ENCODE peak calls at places on chromosomes 2 and 18, in nine cellular contexts. S is IMR-90, J is fibroblast of lung, D is astrocyte, A is HCT116, N is colonic mucosa, U is endothelial cell of umbilical vein, L is MM.1S, F is mesenchymal stem cell. M is an unnamed sample.

GRCh38 chr2:227864161-227864756 is 7.2 kb upstream of the DAW1 start:
- DNase-seq in S (peak; percentile 49), J (peak; percentile 56), D (peak; percentile 55), A (no peak), N (no peak), U (no peak), L (no peak), F (peak; percentile 32), M (no peak)

GRCh38 chr18:62829936-62830335 is 114.6 kb downstream of the PHLPP1 start:
- DNase-seq in S (peak; percentile 86), J (peak; percentile 58), D (peak; percentile 41), A (no peak), N (no peak), U (no peak), L (no peak), F (peak; percentile 83), M (no peak)

GRCh38 chr2:168853471-168853870 is 36.8 kb downstream of the SPC25 start:
- DNase-seq in S (no peak), J (no peak), D (no peak), A (no peak), N (no peak), U (no peak), L (no peak), F (no peak), M (no peak)

GRCh38 chr2:8551622-8552074 is 130.2 kb upstream of the ID2 start:
- DNase-seq in S (no peak), J (no peak), D (no peak), A (no peak), N (peak; percentile 14), U (no peak), L (no peak), F (no peak), M (peak; percentile 33)

GRCh38 chr2:217610411-217610814 is 392.4 kb downstream of the TNS1 start:
- DNase-seq in S (no peak), J (no peak), D (no peak), A (no peak), N (no peak), U (no peak), L (peak; percentile 97), F (no peak), M (no peak)

GRCh38 chr2:207167129-207167923 is 1.6 kb upstream of the KLF7 start:
- DNase-seq in S (peak; percentile 72), J (peak; percentile 86), D (peak; percentile 82), A (no peak), N (no peak), U (no peak), L (no peak), F (peak; percentile 77), M (no peak)

GRCh38 chr2:65252640-65253039 is 25.0 kb downstream of the ACTR2 start:
- DNase-seq in S (no peak), J (no peak), D (no peak), A (no peak), N (no peak), U (no peak), L (no peak), F (no peak), M (no peak)

GRCh38 chr18:51654441-51655326 is 457.2 kb upstream of the MEX3C start:
- DNase-seq in S (no peak), J (no peak), D (no peak), A (no peak), N (no peak), U (no peak), L (no peak), F (no peak), M (peak; percentile 96)

GRCh38 chr2:204452464-204453023 is 92.7 kb upstream of the PARD3B start:
- DNase-seq in S (peak; percentile 98), J (peak; percentile 99), D (peak; percentile 99), A (peak; percentile 23), N (peak; percentile 47), U (peak; percentile 99), L (no peak), F (peak; percentile 100), M (peak; percentile 54)

GRCh38 chr2:134386321-134386720 is 132.4 kb downstream of the MGAT5 start:
- DNase-seq in S (no peak), J (no peak), D (no peak), A (no peak), N (no peak), U (no peak), L (no peak), F (no peak), M (no peak)

GRCh38 chr18:34783485-34783884 is 73.4 kb downstream of the DTNA start:
- DNase-seq in S (peak; percentile 68), J (peak; percentile 70), D (peak; percentile 54), A (no peak), N (no peak), U (no peak), L (no peak), F (no peak), M (no peak)

GRCh38 chr2:80454628-80455027 is 150.1 kb upstream of the LRRTM1 start:
- DNase-seq in S (no peak), J (no peak), D (no peak), A (no peak), N (no peak), U (no peak), L (no peak), F (no peak), M (no peak)

GRCh38 chr18:69948919-69949537 is 1.4 kb upstream of the CD226 start:
- DNase-seq in S (peak; percentile 57), J (no peak), D (no peak), A (no peak), N (peak; percentile 32), U (peak; percentile 9), L (peak; percentile 84), F (no peak), M (peak; percentile 52)

GRCh38 chr18:44507729-44508325 is 172.9 kb upstream of the SETBP1 start:
- DNase-seq in S (no peak), J (no peak), D (no peak), A (no peak), N (no peak), U (peak; percentile 99), L (no peak), F (no peak), M (peak; percentile 40)

DNA sequence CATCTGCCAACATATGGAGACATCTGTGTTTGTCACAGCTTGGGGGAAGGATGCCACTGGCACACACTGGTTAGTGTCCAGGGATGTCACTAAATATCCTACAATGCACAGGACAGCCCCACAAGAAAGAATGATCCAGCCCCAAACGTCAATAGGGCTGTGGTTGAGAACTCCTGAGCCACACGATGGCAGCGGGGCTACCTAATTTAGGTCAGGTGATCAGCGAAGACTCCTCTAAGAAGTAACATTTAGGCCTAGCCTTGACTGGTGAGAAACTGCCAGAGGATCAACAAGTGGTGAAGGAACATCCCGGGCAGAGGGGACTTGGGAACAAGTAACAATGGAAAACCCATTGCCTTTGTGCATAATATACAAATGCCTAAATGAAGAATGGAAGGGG is 5.0 kb upstream of the TGIF1 start:
- DNase-seq in S (no peak), J (no peak), D (no peak), A (no peak), N (no peak), U (no peak), L (no peak), F (no peak), M (no peak)
- H3K9ac ChIP-seq in S (no peak overlapping the region), J (no peak overlapping the region), D (no peak overlapping the region), A (no peak overlapping the region), N (no peak overlapping the region), U (no peak overlapping the region), L (no peak overlapping the region), F (no peak overlapping the region), M (no peak overlapping the region)

DNA sequence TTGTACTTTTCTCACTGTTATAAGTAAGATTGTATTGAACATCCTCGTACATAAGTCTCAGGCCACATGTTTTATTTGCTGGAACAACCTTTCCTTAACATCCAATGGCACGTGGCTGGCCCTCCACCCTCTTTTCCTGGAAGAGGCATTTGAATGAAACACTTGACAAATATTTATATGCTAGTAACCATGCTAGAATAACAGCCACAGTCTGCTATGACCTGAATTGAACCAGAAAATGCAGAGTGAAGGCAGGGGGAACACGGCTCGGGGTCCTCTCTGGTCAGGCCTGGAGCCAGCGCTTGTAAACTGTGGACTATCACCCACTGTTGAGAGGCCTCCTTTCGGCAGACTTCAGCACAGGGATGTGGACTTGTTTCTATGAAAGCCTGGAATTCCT is 198.2 kb upstream of the COPS8 start:
- DNase-seq in S (peak; percentile 28), J (peak; percentile 70), D (peak; percentile 67), A (no peak), N (no peak), U (peak; percentile 90), L (no peak), F (peak; percentile 84), M (no peak)
- H3K27ac ChIP-seq in S (peak overlapping the region; percentile 70), J (peak overlapping the region; percentile 91), D (peak overlapping the region; percentile 78), A (no peak overlapping the region), N (peak overlapping the region; percentile 59), U (peak overlapping the region; percentile 98), L (no peak overlapping the region), F (peak overlapping the region; percentile 33), M (no peak overlapping the region)

DNA sequence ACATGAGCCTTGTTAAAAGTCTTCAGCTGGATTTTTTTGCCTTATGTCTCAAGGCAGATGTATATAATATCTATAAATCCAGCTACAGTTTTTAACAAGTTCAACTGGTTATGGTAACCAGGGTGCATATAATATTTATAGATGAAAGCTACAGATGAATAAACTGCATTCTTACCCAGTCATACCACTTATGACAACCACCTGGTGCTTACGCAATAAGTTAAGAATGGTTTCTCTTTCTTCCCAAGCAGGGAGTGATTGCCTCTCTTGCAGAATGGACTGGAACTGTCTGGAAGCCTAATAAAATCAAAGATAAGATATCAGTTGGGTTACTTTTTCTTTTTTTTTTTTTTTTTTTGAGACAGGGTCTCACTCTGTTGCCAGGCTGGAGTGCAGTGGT is 19.6 kb downstream of the DHX57 start:
- DNase-seq in S (peak; percentile 65), J (peak; percentile 2), D (no peak), A (no peak), N (no peak), U (no peak), L (no peak), F (peak; percentile 19), M (no peak)
- H3K36me3 ChIP-seq in S (peaks cover 24% of the 10 kb centered on the region), J (peaks cover 6% of the 10 kb centered on the region), D (peaks cover 48% of the 10 kb centered on the region), A (peaks cover 26% of the 10 kb centered on the region), N (peaks cover 3% of the 10 kb centered on the region), U (peaks cover 19% of the 10 kb centered on the region), L (no peaks in the 10 kb centered on the region), F (peaks cover 24% of the 10 kb centered on the region), M (peaks cover 91% of the 10 kb centered on the region)

GRCh38 chr2:129757366-129757914 is 222.0 kb upstream of the RAB6C start:
- DNase-seq in S (no peak), J (no peak), D (no peak), A (no peak), N (no peak), U (no peak), L (no peak), F (no peak), M (no peak)
- H3K9ac ChIP-seq in S (no peak overlapping the region), J (no peak overlapping the region), D (no peak overlapping the region), A (no peak overlapping the region), N (no peak overlapping the region), U (no peak overlapping the region), L (no peak overlapping the region), F (peak overlapping the region; percentile 81), M (no peak overlapping the region)

DNA sequence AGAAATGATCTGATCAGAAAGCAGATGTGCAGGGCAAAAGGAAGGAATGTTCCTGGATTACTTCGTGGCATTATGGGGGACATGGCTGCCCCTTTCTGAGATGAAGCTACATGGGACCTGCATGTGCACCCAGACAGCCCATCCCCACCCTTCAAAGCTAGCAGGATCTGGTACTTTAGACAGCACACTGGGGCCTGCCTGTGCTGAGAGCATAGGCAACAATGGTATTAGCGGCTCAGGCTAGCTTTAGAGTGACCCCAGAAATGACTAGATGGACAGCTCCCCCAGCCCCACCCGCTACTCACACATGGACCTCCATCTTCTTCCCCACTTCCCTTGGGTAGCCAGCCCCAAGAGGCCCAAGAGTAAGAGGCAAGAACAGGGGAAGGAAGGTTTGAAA is 61.5 kb upstream of the NFE2L2 start:
- DNase-seq in S (no peak), J (no peak), D (no peak), A (no peak), N (no peak), U (no peak), L (no peak), F (peak; percentile 14), M (no peak)
- H3K27ac ChIP-seq in S (peak overlapping the region; percentile 48), J (no peak overlapping the region), D (no peak overlapping the region), A (no peak overlapping the region), N (no peak overlapping the region), U (no peak overlapping the region), L (no peak overlapping the region), F (peak overlapping the region; percentile 64), M (no peak overlapping the region)